ENCODE peak calls at places on chromosomes 16 and 17, in five cellular contexts. Y, O, M, F and D are unnamed samples.

GRCh38 chr16:87156195-87156594 is 161.0 kb downstream of the C16orf95 start:
- DNase-seq in F (no peak), Y (no peak), O (no peak), M (no peak), D (no peak)

GRCh38 chr17:28553000-28553505 is 629 bp upstream of the UNC119 start:
- DNase-seq in Y (no peak), M (no peak), F (no peak), O (no peak), D (no peak)

GRCh38 chr16:27239026-27239425 is 29.5 kb downstream of the NSMCE1 start:
- DNase-seq in O (no peak), Y (no peak), M (no peak), F (no peak), D (no peak)

GRCh38 chr16:27759947-27760844 is 210.3 kb downstream of the KATNIP start:
- DNase-seq in Y (no peak), O (no peak), M (no peak), F (no peak), D (no peak)

GRCh38 chr16:1453316-1453715 is 9.0 kb upstream of the CCDC154 start:
- DNase-seq in F (no peak), M (no peak), Y (no peak), O (no peak), D (no peak)

GRCh38 chr16:1583180-1583579 is 28.7 kb downstream of the IFT140 start:
- DNase-seq in Y (no peak), F (no peak), O (no peak), M (no peak), D (no peak)

GRCh38 chr16:85463672-85464071 is 149.4 kb upstream of the GSE1 start:
- DNase-seq in M (no peak), O (no peak), F (no peak), Y (no peak), D (no peak)

GRCh38 chr16:70290949-70291519 is 1.7 kb upstream of the AARS1 start:
- DNase-seq in M (no peak), F (no peak), O (peak), Y (no peak), D (no peak)

GRCh38 chr17:4509402-4509801 is 10.7 kb downstream of the SPNS2 start:
- DNase-seq in M (no peak), F (no peak), Y (no peak), O (no peak), D (no peak)

GRCh38 chr17:77205396-77206124 is 64.8 kb downstream of the SEC14L1 start:
- DNase-seq in Y (no peak), O (no peak), F (no peak), M (no peak), D (no peak)
- H3K4me3 ChIP-seq in Y (no peak), O (no peak), F (no peak), M (no peak), D (no peak)

GRCh38 chr16:12804395-12804794 is 708 bp upstream of the CPPED1 start:
- DNase-seq in F (no peak), Y (no peak), O (no peak), M (no peak), D (no peak)
- H3K4me3 ChIP-seq in F (peak), Y (peak), O (peak), M (no peak), D (peak)

GRCh38 chr17:47205419-47205963 is 3.7 kb upstream of the MYL4 start:
- DNase-seq in F (peak), M (peak), Y (no peak), O (peak), D (peak)
- H3K4me3 ChIP-seq in F (no peak), M (no peak), Y (peak), O (peak), D (peak)

GRCh38 chr16:88686439-88687253 is at the start of gene SNAI3:
- DNase-seq in F (peak), Y (peak), M (peak), O (peak), D (peak)

GRCh38 chr16:88685156-88686061 is 898 bp downstream of the SNAI3 start:
- DNase-seq in Y (no peak), F (no peak), M (peak), O (peak), D (peak)

GRCh38 chr16:88686062-88686438 is 257 bp downstream of the SNAI3 start:
- DNase-seq in O (peak), F (peak), Y (no peak), M (no peak), D (no peak)

GRCh38 chr16:88687254-88687576 is 908 bp upstream of the SNAI3 start:
- DNase-seq in M (no peak), F (no peak), Y (no peak), O (no peak), D (no peak)

DNA sequence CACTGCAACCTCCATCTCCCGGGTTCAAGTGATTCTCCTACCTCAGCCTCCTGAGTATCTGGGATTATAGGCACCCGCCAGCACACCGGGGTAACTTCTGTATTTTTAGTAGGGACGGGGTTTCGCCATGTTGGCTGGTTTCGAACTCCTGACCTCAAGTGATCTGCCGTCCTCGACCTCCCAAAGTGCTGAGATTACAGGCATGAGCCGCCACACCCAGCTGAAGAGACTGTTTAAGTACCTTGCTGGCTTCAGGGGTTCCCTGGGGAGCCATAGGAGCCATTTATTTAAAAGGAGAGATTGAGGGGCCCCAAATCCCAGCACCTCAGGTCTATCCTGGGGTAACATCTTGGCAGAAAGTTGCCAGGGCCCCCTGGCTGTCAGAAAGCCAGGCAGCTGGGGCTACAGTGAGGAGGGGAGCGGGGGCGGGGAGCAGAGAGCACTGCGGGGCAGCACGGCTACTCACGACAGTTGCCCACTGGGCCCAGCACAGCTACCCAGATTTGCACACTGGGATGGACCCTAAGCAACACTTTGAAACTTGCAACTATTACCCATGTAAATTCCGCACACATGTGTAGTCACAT is 1.6 kb downstream of the SNAI3 start:
- DNase-seq in O (no peak), Y (no peak), F (no peak), M (no peak), D (no peak)
- H3K4me3 ChIP-seq in O (no peak), Y (no peak), F (no peak), M (no peak), D (peak)

DNA sequence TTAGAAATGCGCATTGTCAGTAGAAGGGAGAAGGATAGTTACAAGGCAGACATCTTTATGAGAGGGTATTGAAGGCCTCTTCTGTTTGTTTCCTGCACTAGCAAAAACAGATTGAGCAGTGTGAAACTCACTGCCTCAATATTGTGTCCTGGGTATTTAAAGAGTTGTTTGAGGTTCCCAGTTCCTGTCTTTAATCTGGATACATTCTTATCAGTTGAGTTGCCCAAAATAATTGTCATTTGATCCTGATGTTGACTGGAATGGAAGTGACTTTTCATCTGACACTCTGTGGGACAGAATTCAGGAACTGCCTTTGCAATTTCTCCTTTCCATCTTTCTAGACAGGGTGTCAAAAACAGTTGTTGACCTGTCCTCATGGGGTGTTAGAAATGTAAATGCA is 1.7 kb downstream of the ATP6V0A1 start:
- DNase-seq in M (no peak), O (peak), Y (no peak), F (no peak), D (no peak)
- H3K4me3 ChIP-seq in M (no peak), O (peak), Y (peak), F (peak), D (no peak)